ENCODE peak calls at places on chromosomes 12 and 14, in five cellular contexts. X, T, N, V and S are unnamed samples.

GRCh38 chr14:75720828-75721227 is 59.8 kb downstream of the TTLL5 start:
- DNase-seq in V (no peak), T (no peak), X (peak), N (no peak), S (peak)

GRCh38 chr12:108855284-108856169 is 1.9 kb downstream of the SSH1 start:
- DNase-seq in T (no peak), X (peak), V (no peak), N (no peak), S (no peak)

GRCh38 chr14:91418387-91419043 is 895 bp upstream of the CCDC88C start:
- DNase-seq in T (no peak), V (peak), X (no peak), N (peak), S (peak)

GRCh38 chr14:77103954-77104353 is 5.9 kb downstream of the CIPC start:
- DNase-seq in N (no peak), T (no peak), X (no peak), V (no peak), S (no peak)

GRCh38 chr12:127416796-127417195 is 850.2 kb upstream of the TMEM132C start:
- DNase-seq in V (no peak), N (no peak), X (peak), T (no peak), S (no peak)

GRCh38 chr12:30753233-30753632 is 1.5 kb downstream of the CAPRIN2 start:
- DNase-seq in T (peak), V (no peak), X (peak), N (no peak), S (no peak)

GRCh38 chr14:33948143-33948962 is 2.5 kb downstream of the EGLN3 start:
- DNase-seq in T (no peak), V (no peak), N (no peak), X (no peak), S (no peak)

GRCh38 chr14:98099527-98099926 is 1172.5 kb downstream of the BCL11B start:
- DNase-seq in T (no peak), X (no peak), N (no peak), V (no peak), S (no peak)

GRCh38 chr14:65604946-65605345 is 192.4 kb downstream of the FUT8 start:
- DNase-seq in V (no peak), T (no peak), X (no peak), N (no peak), S (no peak)

GRCh38 chr12:23221066-23221465 is 596.1 kb downstream of the ETNK1 start:
- DNase-seq in T (no peak), X (no peak), V (no peak), N (no peak), S (no peak)

GRCh38 chr12:45583011-45583657 is 146.4 kb upstream of the ARID2 start:
- DNase-seq in X (peak), V (no peak), T (no peak), N (no peak), S (no peak)

GRCh38 chr14:103427485-103428443 is 42.5 kb downstream of the MARK3 start:
- DNase-seq in X (peak), T (peak), N (no peak), V (no peak), S (no peak)

GRCh38 chr12:12872139-12872933 is 19.0 kb upstream of the GPRC5A start:
- DNase-seq in X (peak), V (peak), N (peak), T (no peak), S (no peak)

GRCh38 chr14:85535916-85536834 is 6.2 kb downstream of the FLRT2 start:
- DNase-seq in X (peak), T (no peak), V (no peak), N (no peak), S (no peak)

GRCh38 chr14:53792909-53793308 is 163.7 kb downstream of the BMP4 start:
- DNase-seq in T (no peak), X (no peak), V (no peak), N (no peak), S (no peak)

GRCh38 chr12:69309461-69309860 is 38.7 kb upstream of the LYZ start:
- DNase-seq in T (no peak), X (no peak), N (no peak), V (no peak), S (no peak)

GRCh38 chr14:99211410-99211809 is 60.6 kb downstream of the BCL11B start:
- DNase-seq in N (peak), V (no peak), X (no peak), T (no peak), S (no peak)

GRCh38 chr14:99212646-99213045 is 59.4 kb downstream of the BCL11B start:
- DNase-seq in N (peak), T (no peak), X (no peak), V (no peak), S (no peak)

GRCh38 chr14:99212199-99212598 is 59.8 kb downstream of the BCL11B start:
- DNase-seq in N (peak), X (no peak), T (no peak), V (no peak), S (no peak)

GRCh38 chr14:99209409-99209808 is 62.6 kb downstream of the BCL11B start:
- DNase-seq in T (no peak), V (no peak), X (no peak), N (no peak), S (no peak)

GRCh38 chr14:99210333-99210732 is 61.7 kb downstream of the BCL11B start:
- DNase-seq in X (no peak), N (no peak), T (no peak), V (no peak), S (no peak)
- H3K27ac ChIP-seq in X (no peak), N (no peak), T (no peak), V (no peak), S (no peak)

GRCh38 chr12:106149096-106149784 is 10.5 kb upstream of the NUAK1 start:
- DNase-seq in V (peak), X (no peak), T (no peak), N (no peak), S (no peak)

GRCh38 chr12:106144847-106145246 is 6.1 kb upstream of the NUAK1 start:
- DNase-seq in N (no peak), X (no peak), V (no peak), T (no peak), S (no peak)

GRCh38 chr12:106147956-106148355 is 9.2 kb upstream of the NUAK1 start:
- DNase-seq in X (no peak), T (no peak), V (no peak), N (no peak), S (peak)

GRCh38 chr12:106145539-106146447 is 7.0 kb upstream of the NUAK1 start:
- DNase-seq in T (no peak), N (no peak), V (no peak), X (no peak), S (peak)

DNA sequence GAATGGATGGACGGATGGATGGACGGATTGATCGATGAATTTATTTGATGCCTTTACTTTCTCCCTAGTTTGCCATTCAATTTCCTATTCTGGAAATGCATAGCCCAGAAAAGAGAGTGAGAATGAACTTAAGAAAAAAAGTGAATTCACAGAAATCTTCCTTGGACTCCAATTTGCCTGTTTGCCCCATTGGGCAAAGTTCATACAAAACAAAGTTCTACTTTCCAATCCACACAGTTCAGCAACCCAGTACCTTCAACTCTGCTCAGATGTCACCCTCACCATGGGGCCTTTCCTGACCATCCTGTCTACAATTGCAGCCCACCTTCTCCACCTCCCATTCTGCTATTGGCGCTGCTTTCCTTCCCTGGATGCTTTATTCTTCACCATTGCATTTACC is 8.2 kb upstream of the NUAK1 start:
- DNase-seq in X (no peak), V (no peak), T (no peak), N (no peak), S (no peak)
- H3K27ac ChIP-seq in X (no peak), V (no peak), T (no peak), N (no peak), S (no peak)

GRCh38 chr12:2750185-2750584 is 44.6 kb upstream of the FKBP4 start:
- DNase-seq in T (no peak), X (no peak), V (no peak), N (no peak), S (no peak)

GRCh38 chr12:2743478-2743877 is 51.3 kb upstream of the FKBP4 start:
- DNase-seq in X (no peak), V (no peak), T (no peak), N (no peak), S (no peak)

GRCh38 chr12:2749580-2749979 is 45.2 kb upstream of the FKBP4 start:
- DNase-seq in X (no peak), N (no peak), V (no peak), T (no peak), S (no peak)

GRCh38 chr12:2751230-2751629 is 43.5 kb upstream of the FKBP4 start:
- DNase-seq in T (no peak), X (no peak), V (no peak), N (no peak), S (no peak)

DNA sequence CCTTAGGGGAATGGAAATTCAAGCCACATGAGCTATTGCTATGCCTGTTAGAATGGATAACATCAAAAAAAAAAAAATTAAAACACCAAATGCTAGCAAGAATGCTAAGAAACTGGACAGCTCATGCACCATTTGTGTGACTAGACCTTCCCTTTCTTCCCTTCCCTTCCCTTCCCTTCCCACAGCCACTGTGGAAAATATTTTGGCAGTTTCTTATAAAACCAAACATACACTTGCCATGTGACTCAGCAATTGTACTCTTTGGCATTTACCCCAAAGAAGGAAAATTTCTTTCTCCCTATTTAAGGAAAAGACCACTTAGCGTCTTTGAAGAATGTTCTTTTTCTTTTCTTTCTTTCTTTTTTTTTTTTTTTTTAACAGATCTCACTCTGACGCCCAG is 49.1 kb upstream of the FKBP4 start:
- DNase-seq in X (no peak), V (no peak), T (no peak), N (no peak), S (no peak)
- H3K27ac ChIP-seq in X (no peak), V (no peak), T (no peak), N (no peak), S (no peak)

GRCh38 chr12:100127766-100128508 is 14.7 kb downstream of the BLTP3B start:
- DNase-seq in X (peak), N (no peak), V (no peak), T (peak), S (no peak)
- H3K27ac ChIP-seq in X (no peak), N (peak), V (no peak), T (peak), S (no peak)

GRCh38 chr12:5191803-5192538 is 148.3 kb downstream of the KCNA5 start:
- DNase-seq in N (no peak), T (no peak), X (no peak), V (no peak), S (no peak)

GRCh38 chr12:5189173-5189572 is 145.5 kb downstream of the KCNA5 start:
- DNase-seq in X (no peak), V (no peak), N (no peak), T (no peak), S (no peak)

GRCh38 chr12:5192727-5193126 is 149.0 kb downstream of the KCNA5 start:
- DNase-seq in T (no peak), V (no peak), N (no peak), X (no peak), S (no peak)

GRCh38 chr12:5197127-5197526 is 153.4 kb downstream of the KCNA5 start:
- DNase-seq in N (no peak), V (no peak), X (peak), T (no peak), S (no peak)

DNA sequence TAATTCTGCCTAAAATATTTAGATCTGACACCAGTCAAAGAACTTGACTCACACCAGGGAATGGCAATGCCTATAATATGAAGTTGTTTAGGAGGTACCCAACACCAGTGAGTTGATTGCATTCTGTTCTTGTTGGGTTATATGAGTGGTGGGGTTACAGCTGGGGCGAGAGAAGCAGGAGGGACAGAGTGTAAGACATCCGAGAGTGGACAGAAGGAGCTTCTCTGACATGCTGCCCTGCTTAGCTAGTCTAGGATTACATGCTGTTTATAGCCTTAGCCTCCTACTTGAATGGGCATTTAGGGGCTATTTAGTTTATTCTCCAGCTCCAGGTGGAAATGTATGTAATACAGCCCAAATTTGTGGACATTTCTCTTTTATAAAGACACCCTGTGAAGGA is 149.9 kb downstream of the KCNA5 start:
- DNase-seq in T (no peak), V (no peak), N (no peak), X (no peak), S (no peak)
- H3K27ac ChIP-seq in T (no peak), V (no peak), N (no peak), X (no peak), S (no peak)

DNA sequence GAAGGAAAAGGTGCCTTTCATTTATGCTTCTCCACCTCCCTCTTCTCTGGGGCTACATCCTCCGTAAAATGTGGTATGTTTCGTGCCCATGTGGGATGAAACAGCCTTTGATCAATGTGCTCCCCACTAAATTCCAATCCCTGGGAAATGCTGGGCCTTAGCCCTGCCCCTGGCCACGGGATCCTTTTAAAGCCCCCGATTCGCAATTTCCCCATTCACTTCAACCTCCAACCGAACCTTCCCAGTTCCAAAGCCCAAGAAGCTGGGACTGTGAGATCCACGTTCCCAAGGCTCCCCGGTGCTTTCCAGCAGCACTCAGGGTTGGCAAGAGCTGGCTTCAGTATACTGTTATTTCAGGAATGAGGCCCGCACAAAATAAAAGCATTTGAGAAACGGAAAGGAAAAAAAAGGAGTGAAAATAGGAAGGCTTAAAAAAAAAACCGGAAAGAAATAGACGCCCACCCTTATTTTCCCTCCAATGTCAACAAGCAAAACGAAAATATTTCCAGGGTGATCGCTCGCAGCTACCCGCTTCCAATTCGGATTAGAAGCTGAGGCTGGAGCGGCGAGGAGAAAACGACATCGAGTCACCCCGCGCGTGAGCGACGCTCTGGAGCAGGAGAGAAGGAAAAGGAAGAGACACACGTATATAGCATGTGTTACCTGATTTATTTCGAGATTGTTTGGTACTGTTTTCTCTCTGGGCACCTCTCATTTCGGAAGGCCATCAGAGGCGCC is 1.2 kb upstream of the FOXG1 start:
- DNase-seq in T (no peak), N (no peak), X (no peak), V (no peak), S (no peak)
- H3K27ac ChIP-seq in T (no peak), N (no peak), X (peak), V (no peak), S (no peak)

GRCh38 chr14:49634547-49635334 is at the start of gene DNAAF2:
- DNase-seq in X (peak), T (no peak), V (no peak), N (peak), S (peak)

GRCh38 chr14:49637534-49638078 is 2.6 kb upstream of the DNAAF2 start:
- DNase-seq in V (no peak), N (no peak), X (no peak), T (no peak), S (no peak)

GRCh38 chr14:49640540-49641417 is 5.7 kb upstream of the DNAAF2 start:
- DNase-seq in X (no peak), N (no peak), T (no peak), V (no peak), S (no peak)

GRCh38 chr14:49633650-49634546 is 1.1 kb downstream of the DNAAF2 start:
- DNase-seq in T (peak), X (peak), N (peak), V (peak), S (peak)

GRCh38 chr14:49636866-49637265 is 1.8 kb upstream of the DNAAF2 start:
- DNase-seq in N (no peak), V (no peak), T (no peak), X (no peak), S (no peak)
- H3K27ac ChIP-seq in N (no peak), V (no peak), T (no peak), X (no peak), S (no peak)

GRCh38 chr12:112124918-112125249 is 476 bp upstream of the TRAFD1 start:
- DNase-seq in X (no peak), N (no peak), V (no peak), T (no peak), S (no peak)
- H3K27ac ChIP-seq in X (no peak), N (no peak), V (no peak), T (peak), S (no peak)